ENCODE peak calls at places on chromosomes 1 and 21, in six cellular contexts. W, G, A, E, Y and M are unnamed samples.

GRCh38 chr1:205317311-205317917 is 4.1 kb downstream of the NUAK2 start:
- DNase-seq in W (peak), G (no peak), A (no peak), E (no peak), Y (no peak), M (peak)

GRCh38 chr1:182624582-182624981 is 20.4 kb upstream of the RGS16 start:
- DNase-seq in W (no peak), G (no peak), A (no peak), E (no peak), Y (no peak), M (no peak)

GRCh38 chr1:17232759-17233661 is 15.9 kb upstream of the PADI3 start:
- DNase-seq in W (peak), G (no peak), A (peak), E (no peak), Y (no peak), M (peak)

GRCh38 chr1:22080184-22080583 is 27.7 kb downstream of the CDC42 start:
- DNase-seq in W (no peak), G (no peak), A (no peak), E (no peak), Y (no peak), M (no peak)

GRCh38 chr1:52139817-52140540 is 1.9 kb upstream of the ZFYVE9 start:
- DNase-seq in W (no peak), G (no peak), A (peak), E (no peak), Y (no peak), M (peak)

GRCh38 chr1:55302972-55303371 is 87.8 kb upstream of the USP24 start:
- DNase-seq in W (no peak), G (no peak), A (no peak), E (no peak), Y (no peak), M (no peak)

GRCh38 chr1:12124693-12125421 is 41.9 kb upstream of the TNFRSF1B start:
- DNase-seq in W (peak), G (peak), A (peak), E (peak), Y (peak), M (peak)

GRCh38 chr1:164707868-164708331 is 148.9 kb downstream of the PBX1 start:
- DNase-seq in W (no peak), G (no peak), A (peak), E (no peak), Y (no peak), M (no peak)

GRCh38 chr1:223230161-223230881 is 87.3 kb upstream of the TLR5 start:
- DNase-seq in W (no peak), G (no peak), A (peak), E (peak), Y (no peak), M (peak)

GRCh38 chr21:46051821-46052675 is 45.9 kb upstream of the COL6A2 start:
- DNase-seq in W (no peak), G (no peak), A (no peak), E (no peak), Y (no peak), M (no peak)

GRCh38 chr21:46054447-46054846 is 43.5 kb upstream of the COL6A2 start:
- DNase-seq in W (no peak), G (no peak), A (no peak), E (no peak), Y (no peak), M (no peak)

GRCh38 chr21:46055863-46056281 is 42.0 kb upstream of the COL6A2 start:
- DNase-seq in W (no peak), G (no peak), A (no peak), E (no peak), Y (no peak), M (no peak)

GRCh38 chr21:46052703-46053651 is 44.9 kb upstream of the COL6A2 start:
- DNase-seq in W (no peak), G (no peak), A (no peak), E (no peak), Y (no peak), M (no peak)

GRCh38 chr21:46054031-46054430 is 43.9 kb upstream of the COL6A2 start:
- DNase-seq in W (no peak), G (no peak), A (no peak), E (no peak), Y (no peak), M (no peak)
- TF ChIP-seq CTCF in W (no peak), G (no peak), A (no peak), E (no peak), Y (no peak), M (no peak)

DNA sequence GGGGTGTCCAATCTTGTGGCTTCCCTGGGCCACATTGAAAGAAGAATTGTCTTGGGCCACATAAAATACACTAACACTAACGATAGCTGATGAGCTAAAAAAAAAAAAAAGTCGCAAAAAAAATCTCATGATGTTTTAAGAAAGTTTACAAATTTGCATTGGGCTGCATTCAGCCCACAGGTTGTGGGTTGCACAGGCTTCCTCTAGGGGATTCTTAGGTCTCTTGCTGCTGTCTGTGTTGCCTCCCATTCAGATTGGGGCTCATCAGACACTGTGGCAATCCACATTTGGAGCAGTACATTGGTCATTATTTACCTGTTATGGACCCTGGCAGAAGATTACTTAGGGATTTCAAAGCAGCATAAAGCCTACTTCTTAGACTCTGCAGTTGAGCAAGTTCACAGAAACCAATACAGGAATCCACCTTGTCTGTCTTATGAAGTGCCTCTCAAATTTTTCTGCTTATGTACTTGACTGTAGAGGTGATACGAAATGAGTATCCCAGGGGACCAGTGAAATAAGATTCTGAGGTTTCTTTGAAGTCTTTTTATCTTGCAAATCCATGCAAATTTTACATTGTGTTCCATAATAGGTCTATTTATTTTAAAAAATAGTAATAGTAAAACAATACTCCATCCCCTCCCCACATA is 205.5 kb downstream of the RPS6KC1 start:
- DNase-seq in W (no peak), G (no peak), A (no peak), E (no peak), Y (no peak), M (no peak)
- TF ChIP-seq CTCF in W (no peak), G (no peak), A (no peak), E (no peak), Y (no peak), M (no peak)

DNA sequence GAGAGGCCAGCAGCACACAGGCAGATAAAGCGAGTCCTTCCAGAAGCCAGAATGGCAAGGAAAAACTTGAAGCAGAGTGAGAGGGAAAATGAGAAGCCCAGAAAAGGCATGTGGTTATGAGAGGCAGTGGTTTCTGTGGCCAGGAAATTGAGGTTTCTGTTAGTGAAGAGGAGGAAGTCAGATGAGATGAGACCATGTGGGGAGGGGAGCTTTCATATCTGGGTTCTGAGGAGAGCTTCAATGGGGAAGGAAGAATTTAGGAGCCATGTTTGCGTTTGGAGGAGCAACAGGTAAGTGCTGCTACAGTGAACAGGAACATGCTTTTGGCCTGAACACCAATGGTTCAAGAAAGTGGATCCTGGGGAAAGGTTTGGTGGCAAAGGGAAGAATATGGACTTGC is 6.1 kb upstream of the CD1A start:
- DNase-seq in W (no peak), G (no peak), A (no peak), E (no peak), Y (peak), M (no peak)
- TF ChIP-seq CTCF in W (no peak), G (no peak), A (no peak), E (no peak), Y (no peak), M (no peak)

GRCh38 chr1:208335386-208335785 is 91.2 kb upstream of the PLXNA2 start:
- DNase-seq in W (no peak), G (peak), A (no peak), E (no peak), Y (no peak), M (no peak)
- TF ChIP-seq CTCF in W (no peak), G (no peak), A (no peak), E (no peak), Y (no peak), M (no peak)

GRCh38 chr1:225655509-225656258 is 2.8 kb upstream of the ENAH start:
- DNase-seq in W (peak), G (no peak), A (peak), E (no peak), Y (peak), M (peak)
- TF ChIP-seq CTCF in W (no peak), G (no peak), A (peak), E (no peak), Y (no peak), M (peak)

GRCh38 chr1:156104861-156105546 is 9.5 kb upstream of the LMNA start:
- DNase-seq in W (no peak), G (no peak), A (no peak), E (no peak), Y (no peak), M (no peak)
- TF ChIP-seq CTCF in W (no peak), G (no peak), A (no peak), E (no peak), Y (peak), M (no peak)